ENCODE peak calls at places on chromosomes 5 and 9, in four cellular contexts. S, T, F and Y are unnamed samples.

GRCh38 chr5:55324815-55325418 is 17.1 kb downstream of the MTREX start:
- DNase-seq in S (no peak), T (peak; percentile 32), F (peak; percentile 22), Y (peak; percentile 49)

GRCh38 chr9:91040371-91041215 is 239.0 kb downstream of the SYK start:
- DNase-seq in S (no peak), T (no peak), F (no peak), Y (no peak)

GRCh38 chr9:89661956-89662717 is 57.3 kb downstream of the GADD45G start:
- DNase-seq in S (no peak), T (peak; percentile 35), F (peak; percentile 60), Y (peak; percentile 75)

GRCh38 chr5:108382784-108383358 is 973 bp upstream of the FBXL17 start:
- DNase-seq in S (no peak), T (no peak), F (peak; percentile 8), Y (no peak)

GRCh38 chr5:135996611-135997010 is 32.2 kb upstream of the TGFBI start:
- DNase-seq in S (no peak), T (no peak), F (no peak), Y (no peak)

GRCh38 chr9:113361304-113362018 is 12.1 kb downstream of the BSPRY start:
- DNase-seq in S (no peak), T (no peak), F (no peak), Y (no peak)

GRCh38 chr5:126195410-126196100 is 227.7 kb upstream of the GRAMD2B start:
- DNase-seq in S (no peak), T (no peak), F (no peak), Y (no peak)

GRCh38 chr5:28499764-28500290 is 1461.4 kb upstream of the CDH9 start:
- DNase-seq in S (no peak), T (no peak), F (no peak), Y (no peak)

GRCh38 chr9:137058651-137059234 is 4.9 kb upstream of the ENTPD2 start:
- DNase-seq in S (no peak), T (no peak), F (no peak), Y (no peak)

GRCh38 chr9:68955281-68955680 is 58.6 kb downstream of the PRKACG start:
- DNase-seq in S (no peak), T (no peak), F (no peak), Y (no peak)

GRCh38 chr9:130820135-130820738 is 14.8 kb upstream of the ABL1 start:
- DNase-seq in S (no peak), T (no peak), F (peak; percentile 53), Y (no peak)

GRCh38 chr9:130815242-130815808 is 19.7 kb upstream of the ABL1 start:
- DNase-seq in S (no peak), T (no peak), F (peak; percentile 31), Y (no peak)

GRCh38 chr9:130823435-130823834 is 11.6 kb upstream of the ABL1 start:
- DNase-seq in S (no peak), T (no peak), F (peak; percentile 64), Y (no peak)

DNA sequence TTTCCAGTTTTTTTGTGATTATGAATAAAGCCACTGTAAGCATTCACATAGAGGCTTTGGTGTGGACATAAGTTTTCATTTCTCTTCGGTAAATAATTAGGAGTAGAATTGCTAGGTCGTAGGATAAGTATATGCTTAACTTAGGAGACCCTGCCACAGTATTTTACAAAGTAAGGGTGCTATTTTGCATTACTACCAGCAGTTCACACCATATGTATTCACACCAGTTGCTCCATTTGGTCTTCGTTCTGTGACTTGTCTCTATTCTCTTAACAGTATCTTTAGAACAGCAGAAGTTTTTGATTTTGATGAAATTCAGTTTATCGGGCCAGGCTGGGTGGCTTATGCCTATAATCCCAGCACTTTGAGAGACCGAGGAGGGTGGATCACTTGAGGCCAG is 17.2 kb upstream of the ABL1 start:
- DNase-seq in S (no peak), T (no peak), F (no peak), Y (no peak)
- TF ChIP-seq REST in S (no peak), T (no peak), F (no peak), Y (no peak)

GRCh38 chr9:94900222-94901018 is 173.9 kb downstream of the AOPEP start:
- DNase-seq in S (no peak), T (no peak), F (no peak), Y (no peak)
- TF ChIP-seq ZNF274 in S (no peak), T (no peak), F (no peak), Y (no peak)

GRCh38 chr5:33936004-33936380 is 194 bp upstream of the RXFP3 start:
- DNase-seq in S (no peak), T (no peak), F (peak; percentile 48), Y (no peak)
- TF ChIP-seq REST in S (peak; percentile 97), T (peak; percentile 19), F (peak; percentile 92), Y (peak; percentile 95)

GRCh38 chr5:90759119-90759518 is 200.5 kb downstream of the ADGRV1 start:
- DNase-seq in S (no peak), T (no peak), F (no peak), Y (no peak)
- TF ChIP-seq ZNF274 in S (no peak), T (no peak), F (no peak), Y (no peak)

GRCh38 chr5:169631360-169631759 is 5.7 kb upstream of the DOCK2 start:
- DNase-seq in S (no peak), T (no peak), F (no peak), Y (no peak)

GRCh38 chr5:169629847-169630548 is 7.1 kb upstream of the DOCK2 start:
- DNase-seq in S (no peak), T (no peak), F (no peak), Y (peak; percentile 21)

GRCh38 chr5:169628891-169629290 is 8.2 kb upstream of the DOCK2 start:
- DNase-seq in S (no peak), T (no peak), F (no peak), Y (no peak)

GRCh38 chr5:169627551-169627950 is 9.5 kb upstream of the DOCK2 start:
- DNase-seq in S (no peak), T (no peak), F (no peak), Y (no peak)

DNA sequence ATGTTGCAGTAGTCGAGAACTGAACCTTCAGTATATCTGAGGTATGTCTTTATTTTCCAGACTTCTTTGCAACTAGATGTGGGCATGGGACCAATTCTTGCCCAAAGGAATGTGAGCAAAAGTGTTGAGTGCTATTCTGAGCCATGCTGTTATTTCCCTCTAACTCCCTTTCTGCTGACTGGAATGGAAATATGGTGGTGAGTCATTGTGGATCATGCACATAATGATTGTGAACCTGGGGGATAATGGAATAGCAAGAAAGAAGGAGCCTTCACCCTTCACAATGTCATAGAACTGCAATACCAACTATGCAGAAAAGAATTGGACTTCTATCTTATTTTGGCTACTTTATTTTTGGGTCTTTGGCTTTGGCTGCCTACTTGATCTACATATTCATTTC is 10.3 kb upstream of the DOCK2 start:
- DNase-seq in S (no peak), T (no peak), F (no peak), Y (no peak)
- TF ChIP-seq REST in S (no peak), T (no peak), F (no peak), Y (no peak)

GRCh38 chr5:179314606-179315355 is 30.5 kb downstream of the ADAMTS2 start:
- DNase-seq in S (no peak), T (no peak), F (no peak), Y (no peak)
- TF ChIP-seq ZNF274 in S (no peak), T (no peak), F (no peak), Y (no peak)

DNA sequence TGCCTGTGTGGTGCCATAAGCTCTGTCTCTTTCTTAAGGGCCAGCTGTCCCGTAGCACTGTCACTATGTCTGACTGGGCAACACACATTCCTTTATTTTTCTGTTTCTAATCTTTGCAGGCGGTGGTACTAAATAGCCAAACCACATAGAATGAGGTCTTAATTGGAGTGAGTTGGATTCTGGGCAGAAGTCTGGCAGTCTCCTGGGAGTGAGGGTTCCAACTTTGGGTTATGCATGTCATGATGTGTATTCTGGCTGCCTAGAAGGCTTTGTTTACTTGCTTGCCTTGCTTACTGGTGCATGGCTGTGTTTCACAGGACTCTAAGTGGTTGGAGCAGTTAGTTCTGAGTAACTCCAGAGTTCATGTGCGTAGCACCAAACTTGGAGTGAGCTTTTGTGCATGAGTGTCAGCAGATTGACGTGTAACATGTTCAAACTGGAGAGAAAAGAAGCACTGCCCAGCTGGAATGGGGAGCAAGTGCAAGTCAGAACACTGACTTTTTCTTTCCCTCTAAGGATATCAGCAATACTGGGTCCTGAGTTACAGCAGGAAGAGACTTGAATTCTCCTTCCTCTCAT is 185.9 kb downstream of the PCSK1 start:
- DNase-seq in S (no peak), T (no peak), F (no peak), Y (no peak)
- TF ChIP-seq REST in S (no peak), T (no peak), F (no peak), Y (no peak)